ENCODE peak calls at places on chromosomes 11 and 22, in seven cellular contexts. W is body of pancreas, O is GM06990, B is Caco-2, M is HCT116, U is fibroblast of lung, K is BJ. Q is an unnamed sample.

GRCh38 chr11:69949327-69949726 is 128.8 kb upstream of the ANO1 start:
- DNase-seq in W (peak), O (no peak), B (peak), M (peak), U (peak), K (peak), Q (no peak)

GRCh38 chr11:100776212-100776896 is 89.3 kb downstream of the ARHGAP42 start:
- DNase-seq in W (no peak), O (no peak), B (peak), M (peak), U (peak), K (peak), Q (no peak)

GRCh38 chr11:118790357-118791014 is 478 bp downstream of the DDX6 start:
- DNase-seq in W (peak), O (peak), B (no peak), M (no peak), U (peak), K (peak), Q (no peak)

GRCh38 chr11:78313181-78313788 is 104.3 kb downstream of the GAB2 start:
- DNase-seq in W (peak), O (no peak), B (no peak), M (peak), U (peak), K (no peak), Q (no peak)

GRCh38 chr11:45921561-45922424 is 663 bp upstream of the LARGE2 start:
- DNase-seq in W (peak), O (no peak), B (peak), M (no peak), U (no peak), K (no peak), Q (no peak)

GRCh38 chr22:37442537-37442936 is 15.3 kb upstream of the ELFN2 start:
- DNase-seq in W (no peak), O (no peak), B (peak), M (peak), U (peak), K (no peak), Q (no peak)

GRCh38 chr11:45149483-45150056 is 3.1 kb downstream of the PRDM11 start:
- DNase-seq in W (no peak), O (no peak), B (no peak), M (no peak), U (no peak), K (no peak), Q (peak)

GRCh38 chr11:32309541-32310217 is 125.7 kb downstream of the WT1 start:
- DNase-seq in W (no peak), O (no peak), B (no peak), M (no peak), U (no peak), K (no peak), Q (no peak)

GRCh38 chr11:129999407-129999806 is 3.2 kb downstream of the PRDM10 start:
- DNase-seq in W (no peak), O (no peak), B (peak), M (no peak), U (no peak), K (no peak), Q (no peak)

GRCh38 chr22:20981787-20982562 is at the start of gene LZTR1:
- DNase-seq in W (peak), O (peak), B (peak), M (peak), U (peak), K (peak), Q (peak)

DNA sequence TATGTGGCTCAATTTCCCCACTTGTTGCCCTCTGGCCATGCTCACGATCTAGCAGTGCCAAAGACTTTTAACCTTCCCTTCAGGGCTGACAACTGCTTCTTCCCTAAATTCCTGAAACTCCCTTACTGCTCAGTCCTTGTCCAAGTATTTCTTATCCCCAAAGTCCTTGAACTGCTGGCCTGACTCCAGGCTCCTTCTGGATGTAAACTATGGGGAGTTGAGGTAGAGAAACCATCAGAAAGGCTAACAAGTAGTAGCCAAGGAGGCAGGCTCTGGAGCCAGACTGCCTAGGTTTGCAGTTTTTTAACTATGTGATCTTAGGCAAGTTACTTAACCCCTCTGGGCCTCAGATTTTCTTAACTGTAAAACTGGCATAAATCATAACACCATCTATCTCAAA is 258.7 kb upstream of the CCDC90B start:
- DNase-seq in W (no peak), O (no peak), B (no peak), M (no peak), U (no peak), K (no peak), Q (no peak)
- TF ChIP-seq CTCF in W (no peak), O (no peak), B (no peak), M (no peak), U (no peak), K (no peak), Q (no peak)

GRCh38 chr11:98260983-98261382 is 759.8 kb upstream of the CNTN5 start:
- DNase-seq in W (no peak), O (no peak), B (no peak), M (no peak), U (no peak), K (no peak), Q (no peak)
- TF ChIP-seq CTCF in W (no peak), O (no peak), B (peak), M (peak), U (no peak), K (no peak), Q (peak)

GRCh38 chr11:102254047-102254446 is 63.2 kb upstream of the BIRC3 start:
- DNase-seq in W (no peak), O (no peak), B (no peak), M (peak), U (no peak), K (no peak), Q (no peak)
- TF ChIP-seq CTCF in W (no peak), O (peak), B (peak), M (peak), U (peak), K (no peak), Q (peak)

GRCh38 chr22:24422078-24422665 is 5.2 kb upstream of the ADORA2A start:
- DNase-seq in W (no peak), O (no peak), B (no peak), M (no peak), U (no peak), K (no peak), Q (no peak)

GRCh38 chr22:24419480-24419860 is 7.9 kb upstream of the ADORA2A start:
- DNase-seq in W (no peak), O (no peak), B (no peak), M (no peak), U (no peak), K (no peak), Q (no peak)

GRCh38 chr22:24420977-24421343 is 6.4 kb upstream of the ADORA2A start:
- DNase-seq in W (no peak), O (no peak), B (no peak), M (no peak), U (no peak), K (no peak), Q (no peak)

GRCh38 chr22:24420072-24420976 is 7.1 kb upstream of the ADORA2A start:
- DNase-seq in W (no peak), O (no peak), B (peak), M (no peak), U (no peak), K (no peak), Q (no peak)

DNA sequence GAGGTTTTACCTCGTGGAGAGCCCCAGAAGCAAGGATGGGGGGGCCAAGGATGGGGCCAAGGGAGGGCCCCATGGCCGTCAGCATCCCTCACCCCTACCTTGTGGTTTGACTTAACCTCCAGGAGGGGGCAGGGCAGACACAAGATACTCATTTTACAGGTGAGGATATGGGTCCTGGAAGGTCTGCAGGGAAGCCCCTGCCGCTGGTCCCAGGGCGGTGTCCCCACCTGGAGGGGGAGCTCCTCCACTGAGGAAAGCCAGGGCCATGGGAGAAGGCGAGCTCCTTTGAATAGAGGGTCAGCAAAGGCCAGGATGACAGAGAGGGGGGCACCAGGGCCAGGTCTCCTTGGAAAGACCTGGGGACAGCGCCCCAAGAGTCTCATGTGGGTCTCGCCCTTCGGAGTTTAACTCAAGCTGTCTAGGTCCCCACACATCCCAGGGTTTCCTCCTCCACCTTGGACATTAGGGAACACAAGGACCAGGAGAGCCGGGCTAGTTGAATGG is 5.9 kb upstream of the ADORA2A start:
- DNase-seq in W (no peak), O (no peak), B (peak), M (peak), U (no peak), K (no peak), Q (no peak)
- TF ChIP-seq CTCF in W (no peak), O (peak), B (peak), M (peak), U (no peak), K (peak), Q (peak)

GRCh38 chr11:87740968-87741367 is 434.3 kb downstream of the RAB38 start:
- DNase-seq in W (no peak), O (no peak), B (no peak), M (no peak), U (no peak), K (no peak), Q (no peak)

GRCh38 chr11:87739766-87740165 is 435.5 kb downstream of the RAB38 start:
- DNase-seq in W (no peak), O (no peak), B (no peak), M (no peak), U (no peak), K (peak), Q (no peak)

GRCh38 chr11:87740513-87740912 is 434.7 kb downstream of the RAB38 start:
- DNase-seq in W (no peak), O (no peak), B (no peak), M (no peak), U (no peak), K (no peak), Q (no peak)

GRCh38 chr11:87743002-87743401 is 432.2 kb downstream of the RAB38 start:
- DNase-seq in W (no peak), O (no peak), B (peak), M (no peak), U (no peak), K (no peak), Q (no peak)
- TF ChIP-seq CTCF in W (no peak), O (peak), B (peak), M (peak), U (no peak), K (no peak), Q (peak)

GRCh38 chr11:13669544-13670488 is 1.3 kb downstream of the FAR1 start:
- DNase-seq in W (no peak), O (peak), B (no peak), M (no peak), U (peak), K (no peak), Q (no peak)

GRCh38 chr11:13667795-13668101 is 720 bp upstream of the FAR1 start:
- DNase-seq in W (no peak), O (no peak), B (no peak), M (no peak), U (no peak), K (no peak), Q (no peak)

GRCh38 chr11:13667245-13667644 is 1.2 kb upstream of the FAR1 start:
- DNase-seq in W (no peak), O (peak), B (no peak), M (no peak), U (no peak), K (peak), Q (no peak)

GRCh38 chr11:13668957-13669521 is 571 bp downstream of the FAR1 start:
- DNase-seq in W (peak), O (peak), B (peak), M (no peak), U (peak), K (no peak), Q (no peak)

GRCh38 chr11:13668102-13668956 is at the start of gene FAR1:
- DNase-seq in W (peak), O (peak), B (peak), M (peak), U (peak), K (peak), Q (peak)
- TF ChIP-seq CTCF in W (peak), O (peak), B (peak), M (peak), U (peak), K (peak), Q (peak)

GRCh38 chr22:39382410-39382809 is 17.2 kb upstream of the TAB1 start:
- DNase-seq in W (no peak), O (peak), B (no peak), M (no peak), U (no peak), K (no peak), Q (no peak)

GRCh38 chr22:39383841-39384625 is 15.5 kb upstream of the TAB1 start:
- DNase-seq in W (no peak), O (no peak), B (no peak), M (no peak), U (no peak), K (no peak), Q (no peak)

GRCh38 chr22:39381930-39382329 is 17.6 kb upstream of the TAB1 start:
- DNase-seq in W (no peak), O (no peak), B (no peak), M (no peak), U (no peak), K (no peak), Q (no peak)

GRCh38 chr22:39388261-39389011 is 11.1 kb upstream of the TAB1 start:
- DNase-seq in W (peak), O (peak), B (no peak), M (peak), U (peak), K (peak), Q (peak)

DNA sequence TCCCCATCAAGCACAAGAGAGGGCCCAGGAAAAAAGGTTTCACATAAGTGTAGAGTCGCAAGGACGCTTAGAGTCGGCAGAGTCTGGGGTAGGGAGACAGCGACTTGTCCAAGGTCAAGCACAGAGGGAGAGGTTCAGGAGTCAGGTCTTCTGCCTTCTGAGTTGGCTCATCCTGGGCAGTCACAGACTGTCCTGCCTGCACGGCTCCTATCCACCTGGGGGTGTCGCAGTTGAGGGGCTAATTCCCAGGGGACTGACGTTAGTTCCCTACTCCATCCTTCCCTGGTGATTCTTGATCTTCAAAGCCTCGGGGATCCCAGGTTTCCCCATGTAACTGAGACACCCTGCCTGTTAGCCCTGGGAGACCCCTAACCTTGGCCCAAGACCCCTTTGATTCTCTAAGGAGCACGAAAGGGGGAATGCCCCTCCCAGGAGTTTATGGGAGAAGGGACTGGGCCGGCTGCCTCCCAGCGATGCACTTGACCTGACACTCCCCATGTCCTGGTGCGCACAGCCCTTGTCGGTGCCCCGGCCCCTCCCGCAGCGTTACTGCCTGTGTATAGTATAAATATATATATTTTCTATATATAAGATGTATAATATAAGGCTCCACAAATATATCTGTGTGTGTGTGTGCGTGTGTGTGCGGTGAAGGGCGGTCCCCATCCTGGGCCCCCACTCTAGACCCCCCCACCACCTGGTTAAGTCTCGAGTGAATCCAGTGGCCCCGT is 14.7 kb upstream of the TAB1 start:
- DNase-seq in W (no peak), O (no peak), B (no peak), M (no peak), U (peak), K (no peak), Q (no peak)
- TF ChIP-seq CTCF in W (peak), O (peak), B (no peak), M (peak), U (peak), K (peak), Q (peak)

GRCh38 chr22:26687439-26687838 is 30.1 kb downstream of the MIAT start:
- DNase-seq in W (no peak), O (no peak), B (no peak), M (no peak), U (no peak), K (no peak), Q (no peak)
- TF ChIP-seq CTCF in W (no peak), O (no peak), B (no peak), M (no peak), U (no peak), K (no peak), Q (no peak)

Q was measured in type B pancreatic cell.